ENCODE peak calls at places on chromosome 5, in four cellular contexts. G is IMR-90, W is GM12878, P is K562. L is an unnamed sample.

GRCh38 chr5:95920822-95921221 is 40.8 kb downstream of the ELL2 start:
- DNase-seq in G (no peak), W (no peak), P (no peak), L (no peak)

GRCh38 chr5:38780316-38780715 is 65.5 kb upstream of the OSMR start:
- DNase-seq in G (peak; percentile 48), W (no peak), P (no peak), L (no peak)

GRCh38 chr5:115511632-115512031 is 32.9 kb downstream of the FEM1C start:
- DNase-seq in G (no peak), W (no peak), P (no peak), L (no peak)

GRCh38 chr5:1464096-1464446 is 18.8 kb upstream of the SLC6A3 start:
- DNase-seq in G (no peak), W (no peak), P (no peak), L (no peak)

GRCh38 chr5:74641778-74642542 is 1.4 kb upstream of the ENC1 start:
- DNase-seq in G (peak; percentile 87), W (no peak), P (no peak), L (peak; percentile 83)

GRCh38 chr5:112068593-112068992 is 311.6 kb upstream of the NREP start:
- DNase-seq in G (no peak), W (no peak), P (no peak), L (no peak)

GRCh38 chr5:143229896-143230675 is 173.4 kb downstream of the NR3C1 start:
- DNase-seq in G (no peak), W (peak; percentile 99), P (no peak), L (no peak)

GRCh38 chr5:151014680-151015343 is 5.6 kb upstream of the GPX3 start:
- DNase-seq in G (no peak), W (no peak), P (no peak), L (no peak)

GRCh38 chr5:15383469-15383868 is 116.5 kb upstream of the FBXL7 start:
- DNase-seq in G (peak; percentile 28), W (no peak), P (no peak), L (peak; percentile 18)

GRCh38 chr5:10699987-10700386 is 61.0 kb downstream of the DAP start:
- DNase-seq in G (no peak), W (no peak), P (no peak), L (no peak)

GRCh38 chr5:93572101-93572772 is 8.8 kb downstream of the NR2F1-AS1 start:
- DNase-seq in G (no peak), W (no peak), P (no peak), L (no peak)

GRCh38 chr5:67515020-67515689 is 318.6 kb upstream of the CD180 start:
- DNase-seq in G (no peak), W (no peak), P (no peak), L (no peak)

GRCh38 chr5:65790371-65791163 is 68.6 kb downstream of the NLN start:
- DNase-seq in G (no peak), W (no peak), P (no peak), L (no peak)

GRCh38 chr5:155024015-155024414 is 10.5 kb downstream of the KIF4B start:
- DNase-seq in G (no peak), W (no peak), P (no peak), L (no peak)

GRCh38 chr5:125081101-125081500 is 334.7 kb upstream of the ZNF608 start:
- DNase-seq in G (no peak), W (no peak), P (no peak), L (no peak)

GRCh38 chr5:53164478-53165165 is 55.1 kb upstream of the MOCS2 start:
- DNase-seq in G (no peak), W (no peak), P (no peak), L (no peak)

GRCh38 chr5:2257326-2258244 is 374.9 kb upstream of the IRX4 start:
- DNase-seq in G (no peak), W (no peak), P (no peak), L (no peak)

GRCh38 chr5:64759960-64760695 is 8.4 kb downstream of the SREK1IP1 start:
- DNase-seq in G (no peak), W (no peak), P (no peak), L (peak; percentile 40)

DNA sequence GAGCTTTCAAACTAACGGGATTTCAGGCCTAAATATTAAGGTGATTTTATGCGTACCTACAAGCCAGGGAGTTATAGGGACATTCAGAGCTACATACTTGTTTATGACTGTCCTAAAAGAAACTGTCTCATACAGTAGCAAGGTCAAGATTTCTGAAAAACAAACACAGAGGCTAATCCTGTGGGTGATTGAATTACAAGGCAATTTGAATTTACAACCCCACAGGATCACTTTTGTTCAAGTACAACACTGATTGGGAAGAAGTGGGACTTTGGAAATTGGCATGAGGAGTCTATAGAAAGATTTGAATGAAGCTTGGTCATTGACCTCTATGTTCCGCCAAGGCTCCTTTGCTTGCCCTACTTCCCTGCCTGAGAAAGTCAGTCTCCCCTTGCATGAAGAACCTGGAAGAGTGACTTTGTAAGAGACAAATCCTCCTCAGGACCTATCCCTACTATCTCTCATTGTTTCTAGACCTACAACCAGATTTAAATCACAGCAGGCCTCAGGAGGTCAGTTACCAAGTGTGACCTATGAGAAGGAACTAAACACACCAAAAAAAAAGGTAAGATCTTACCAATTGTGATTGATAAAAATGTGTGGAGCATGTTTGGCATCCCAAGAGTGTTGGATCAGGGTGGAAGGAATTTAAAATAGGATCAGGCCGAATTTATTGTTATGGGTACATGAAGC is 38.4 kb upstream of the CDC42SE2 start:
- DNase-seq in G (no peak), W (no peak), P (no peak), L (no peak)
- TF ChIP-seq POLR2A in G (no peak), W (no peak), P (no peak), L (no peak)

GRCh38 chr5:169749295-169749694 is 112.2 kb downstream of the DOCK2 start:
- DNase-seq in G (no peak), W (no peak), P (no peak), L (no peak)
- H2AFZ ChIP-seq in G (no peak overlapping the region), W (no peak overlapping the region), P (no peak overlapping the region), L (no peak overlapping the region)

GRCh38 chr5:176899296-176899891 is at the start of gene HK3:
- DNase-seq in G (no peak), W (no peak), P (no peak), L (peak; percentile 22)
- TF ChIP-seq FOS in G (no peak), W (no peak), P (no peak), L (no peak)

GRCh38 chr5:127011961-127012644 is 18.3 kb downstream of the MARCHF3 start:
- DNase-seq in G (peak; percentile 20), W (peak; percentile 66), P (no peak), L (peak; percentile 43)

GRCh38 chr5:127014573-127014972 is 15.8 kb downstream of the MARCHF3 start:
- DNase-seq in G (no peak), W (no peak), P (no peak), L (no peak)

GRCh38 chr5:127012933-127013332 is 17.4 kb downstream of the MARCHF3 start:
- DNase-seq in G (peak; percentile 72), W (no peak), P (no peak), L (peak; percentile 82)

GRCh38 chr5:127013407-127013806 is 17.0 kb downstream of the MARCHF3 start:
- DNase-seq in G (peak; percentile 31), W (no peak), P (no peak), L (no peak)

DNA sequence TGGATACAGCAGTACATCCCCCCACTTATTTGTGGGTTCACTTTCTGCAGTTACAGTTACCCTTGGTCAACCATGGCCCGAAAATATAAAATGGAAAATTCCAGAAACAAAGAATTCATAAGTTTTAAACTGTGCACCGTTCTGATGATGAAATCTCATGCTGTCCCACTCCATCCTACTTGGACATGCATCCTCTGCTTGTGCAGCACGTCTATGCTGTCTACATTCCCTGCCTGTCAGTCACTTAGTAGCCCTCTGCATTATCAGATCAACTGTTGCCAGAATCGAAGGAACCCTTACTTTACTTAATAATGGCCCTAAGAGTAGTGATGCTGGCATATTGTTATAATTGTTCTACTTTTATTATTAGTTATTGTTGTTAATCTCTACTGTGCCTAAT is 14.6 kb downstream of the MARCHF3 start:
- DNase-seq in G (no peak), W (no peak), P (no peak), L (no peak)
- TF ChIP-seq POLR2A in G (no peak), W (no peak), P (no peak), L (no peak)

L was measured in endothelial cell of umbilical vein.